ENCODE peak calls at places on chromosomes 4 and X, in five cellular contexts. F is glomerular endothelial cell; M is NCI-H1092 treated with DMSO at 0.1 percent for 48 hours; E is neural progenitor cell; Q is activated CD8-positive, alpha-beta T cell treated with anti-CD3 and anti-CD28 coated beads, Interleukin-2, amount 10 ng/mL, durations not matched to agents 7 days and 5 days. G is an unnamed sample.

GRCh38 chr4:83644677-83645639 is 109.0 kb downstream of the GPAT3 start:
- DNase-seq in F (no peak), M (peak), E (peak), Q (peak), G (peak)

GRCh38 chr4:6523251-6523650 is 50.8 kb upstream of the PPP2R2C start:
- DNase-seq in F (no peak), M (no peak), E (no peak), Q (no peak), G (peak)

GRCh38 chrX:45322382-45322781 is 121.7 kb upstream of the DIPK2B start:
- DNase-seq in F (peak), M (no peak), E (peak), Q (peak), G (peak)

GRCh38 chr4:7771056-7771455 is 168.6 kb downstream of the AFAP1 start:
- DNase-seq in F (no peak), M (no peak), E (no peak), Q (peak), G (no peak)

GRCh38 chr4:25770844-25771243 is 91.9 kb downstream of the SEL1L3 start:
- DNase-seq in F (no peak), M (no peak), E (no peak), Q (no peak), G (peak)

GRCh38 chr4:4443821-4444220 is 56.9 kb downstream of the NSG1 start:
- DNase-seq in F (no peak), M (no peak), E (no peak), Q (no peak), G (peak)

GRCh38 chr4:23686169-23686903 is 203.5 kb downstream of the PPARGC1A start:
- DNase-seq in F (no peak), M (no peak), E (no peak), Q (no peak), G (no peak)

GRCh38 chrX:20571611-20572010 is 304.9 kb upstream of the RPS6KA3 start:
- DNase-seq in F (no peak), M (no peak), E (peak), Q (no peak), G (peak)

GRCh38 chr4:55980725-55981124 is 32.0 kb downstream of the CEP135 start:
- DNase-seq in F (no peak), M (no peak), E (no peak), Q (no peak), G (no peak)

GRCh38 chrX:41522071-41522470 is 74.9 kb downstream of the NYX start:
- DNase-seq in F (no peak), M (no peak), E (no peak), Q (no peak), G (no peak)

GRCh38 chr4:145779319-145779801 is 99.4 kb downstream of the C4orf51 start:
- DNase-seq in F (peak), M (no peak), E (no peak), Q (no peak), G (no peak)

GRCh38 chr4:158873795-158874359 is 105.1 kb downstream of the FNIP2 start:
- DNase-seq in F (no peak), M (no peak), E (no peak), Q (peak), G (peak)

GRCh38 chr4:85495621-85496020 is 20.7 kb downstream of the ARHGAP24 start:
- DNase-seq in F (no peak), M (no peak), E (no peak), Q (no peak), G (no peak)

GRCh38 chr4:151401739-151402138 is 7.2 kb upstream of the FHIP1A start:
- DNase-seq in F (no peak), M (no peak), E (no peak), Q (no peak), G (no peak)

GRCh38 chrX:46758163-46758955 is 559 bp downstream of the SLC9A7 start:
- DNase-seq in F (no peak), M (peak), E (no peak), Q (peak), G (no peak)

G was measured in fibroblast of pulmonary artery.